ENCODE peak calls at places on chromosomes 3 and 15, in nine cellular contexts. A is ovary, B is suprapubic skin, J is GM12878, T is transverse colon, C is SK-N-SH, M is upper lobe of left lung, S is sigmoid colon, K is HepG2. U is an unnamed sample.

GRCh38 chr3:78879516-78879860 is 888.3 kb downstream of the ROBO1 start:
- DNase-seq in M (no peak), K (no peak), S (no peak), T (no peak), C (no peak), B (no peak), A (no peak), J (no peak), U (no peak)

GRCh38 chr3:73622135-73622534 is 2.6 kb downstream of the PDZRN3 start:
- DNase-seq in B (no peak), J (no peak), K (peak), C (peak), T (peak), S (peak), M (no peak), A (peak), U (no peak)

GRCh38 chr3:127915115-127915936 is at the start of gene KBTBD12:
- DNase-seq in K (no peak), B (no peak), M (peak), C (no peak), J (no peak), A (peak), S (peak), T (peak), U (no peak)

GRCh38 chr3:110199588-110199943 is 862.2 kb upstream of the DPPA4 start:
- DNase-seq in M (peak), T (no peak), C (no peak), J (no peak), A (no peak), S (no peak), K (no peak), B (no peak), U (no peak)

GRCh38 chr3:16790432-16791379 is 94.0 kb upstream of the PLCL2 start:
- DNase-seq in K (no peak), A (no peak), S (no peak), T (no peak), C (no peak), M (no peak), B (no peak), J (no peak), U (no peak)

GRCh38 chr3:125002834-125003368 is 52.9 kb downstream of the HEG1 start:
- DNase-seq in A (no peak), S (no peak), B (no peak), M (no peak), J (no peak), C (no peak), T (no peak), K (no peak), U (no peak)

GRCh38 chr15:91572110-91572509 is 281.4 kb upstream of the SLCO3A1 start:
- DNase-seq in T (no peak), A (no peak), K (no peak), S (no peak), J (no peak), B (no peak), M (peak), C (no peak), U (peak)

GRCh38 chr3:43748179-43748578 is 57.4 kb downstream of the ABHD5 start:
- DNase-seq in S (no peak), M (no peak), K (no peak), J (no peak), B (no peak), C (no peak), A (no peak), T (no peak), U (no peak)

GRCh38 chr15:91936182-91936775 is 82.8 kb downstream of the SLCO3A1 start:
- DNase-seq in C (no peak), S (no peak), M (no peak), B (no peak), T (no peak), J (no peak), A (no peak), K (no peak), U (no peak)

GRCh38 chr3:42052132-42052866 is 38.9 kb upstream of the TRAK1 start:
- DNase-seq in A (no peak), C (no peak), K (no peak), T (no peak), M (no peak), S (peak), J (no peak), B (no peak), U (no peak)

GRCh38 chr3:47000198-47000815 is 20.8 kb downstream of the NBEAL2 start:
- DNase-seq in C (peak), S (no peak), M (no peak), B (no peak), J (no peak), K (no peak), T (no peak), A (no peak), U (no peak)

GRCh38 chr15:31273258-31273941 is 53.2 kb upstream of the KLF13 start:
- DNase-seq in S (peak), A (no peak), M (no peak), K (no peak), J (no peak), B (peak), C (peak), T (no peak), U (no peak)

GRCh38 chr3:180913582-180914404 is 1.3 kb downstream of the FXR1 start:
- DNase-seq in A (no peak), S (no peak), M (no peak), T (no peak), B (no peak), J (no peak), C (no peak), K (no peak), U (no peak)

GRCh38 chr3:30945291-30945690 is 50.8 kb upstream of the GADL1 start:
- DNase-seq in J (no peak), B (no peak), M (no peak), K (no peak), T (no peak), S (no peak), C (no peak), A (no peak), U (no peak)

GRCh38 chr3:14118400-14119165 is 6.1 kb downstream of the CHCHD4 start:
- DNase-seq in C (no peak), M (peak), J (no peak), A (peak), B (no peak), T (no peak), S (no peak), K (peak), U (peak)

GRCh38 chr3:35408882-35409281 is 230.4 kb upstream of the ARPP21 start:
- DNase-seq in B (no peak), S (no peak), T (no peak), A (no peak), M (no peak), K (no peak), C (no peak), J (no peak), U (no peak)

GRCh38 chr3:62318752-62319569 is 54.4 kb downstream of the FEZF2 start:
- DNase-seq in C (peak), A (peak), K (peak), J (no peak), B (peak), S (peak), T (peak), M (peak), U (peak)

GRCh38 chr15:79430901-79431635 is 1.1 kb upstream of the MINAR1 start:
- DNase-seq in C (no peak), K (no peak), T (no peak), A (no peak), B (no peak), J (no peak), M (no peak), S (no peak), U (peak)

GRCh38 chr15:33722005-33722672 is 246.2 kb upstream of the CHRM5 start:
- DNase-seq in C (no peak), M (no peak), S (no peak), B (no peak), A (no peak), K (no peak), J (peak), T (no peak), U (no peak)

GRCh38 chr15:65077981-65078352 is 1.4 kb downstream of the KBTBD13 start:
- DNase-seq in M (peak), S (peak), J (no peak), T (peak), B (no peak), A (peak), K (no peak), C (peak), U (no peak)
- TF ChIP-seq CTCF in M (peak), S (peak), J (peak), T (peak), B (no peak), A (peak), K (peak), C (peak), U (peak)

GRCh38 chr3:45134758-45135521 is 11.2 kb downstream of the CDCP1 start:
- DNase-seq in T (no peak), A (no peak), M (no peak), B (no peak), K (no peak), J (no peak), S (no peak), C (no peak), U (no peak)
- TF ChIP-seq EP300 in T (no peak), A (no peak), M (no peak), B (no peak), K (no peak), J (no peak), S (no peak), C (no peak), U (no peak)

DNA sequence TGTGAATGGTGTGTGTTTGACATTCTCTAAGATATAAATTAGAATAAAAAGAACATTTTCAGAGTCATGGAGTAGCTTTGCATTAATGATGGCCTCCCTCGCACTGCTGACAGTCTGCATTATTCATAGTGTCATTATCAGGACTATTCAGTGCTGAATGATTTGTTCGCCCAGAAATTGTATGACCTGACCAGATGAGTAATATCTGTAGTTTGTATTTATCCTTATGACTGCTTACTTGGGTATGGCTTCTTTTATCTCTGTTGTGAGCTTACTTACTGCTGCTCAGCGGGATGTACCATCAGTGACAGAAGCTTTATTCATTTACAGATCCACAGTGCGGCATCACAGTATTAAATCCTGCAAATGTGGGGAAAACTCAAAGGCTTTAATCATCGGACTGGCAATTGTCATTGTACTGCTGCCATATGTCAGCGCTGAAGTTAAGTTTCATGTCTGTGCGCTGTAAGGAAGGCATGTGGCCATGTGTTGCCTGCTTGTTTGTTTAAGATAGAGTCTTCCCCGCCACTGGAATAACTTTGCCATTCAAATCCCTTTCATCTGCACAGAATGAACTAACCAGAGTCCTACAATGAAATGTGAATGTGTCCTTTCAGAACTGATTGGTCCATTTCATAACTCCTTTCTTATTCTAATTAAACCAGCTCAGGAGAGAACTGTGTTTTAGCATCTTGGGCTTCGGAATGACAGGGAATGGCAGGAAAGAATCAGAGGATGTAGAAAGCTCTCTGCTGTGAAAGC is 262.2 kb downstream of the CHL1 start:
- DNase-seq in M (no peak), S (no peak), T (no peak), B (no peak), A (no peak), C (no peak), J (no peak), K (no peak), U (no peak)
- H3K27ac ChIP-seq in M (no peak), S (no peak), T (no peak), B (no peak), A (no peak), C (no peak), J (no peak), K (no peak), U (no peak)

DNA sequence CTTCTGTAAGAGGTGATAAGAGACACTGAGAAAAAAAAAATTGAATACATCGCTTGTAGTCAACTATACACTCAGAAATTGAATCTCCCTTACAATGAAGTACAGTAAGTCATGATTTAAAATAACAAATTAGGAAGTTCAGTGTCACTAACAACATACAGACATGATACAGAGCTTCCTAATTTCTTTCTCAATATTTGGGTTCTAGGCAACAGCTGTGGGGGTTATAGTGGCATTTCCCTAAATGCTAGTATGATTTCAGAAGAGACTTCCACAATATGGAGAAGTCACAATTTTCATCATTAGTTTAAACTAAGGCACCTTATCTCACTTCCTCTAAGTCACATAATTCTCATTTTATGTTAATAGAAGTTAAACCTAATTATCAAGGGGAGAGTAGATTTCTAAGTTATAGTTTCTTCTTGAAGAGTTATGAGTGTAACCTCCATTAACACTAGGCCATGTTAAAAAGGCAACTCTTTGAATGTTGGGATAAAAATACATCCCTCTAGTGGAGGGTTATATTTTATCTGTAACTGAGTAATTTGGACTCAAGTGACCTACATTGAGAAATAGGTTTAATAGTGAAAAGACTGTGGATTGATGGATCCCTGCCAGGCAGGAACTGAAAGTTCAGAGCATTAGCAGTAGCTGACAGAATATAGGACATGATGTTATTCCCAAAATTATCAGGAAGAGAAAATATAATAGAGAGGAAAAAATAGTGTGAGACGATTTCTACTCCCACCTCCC is 286.0 kb upstream of the SUCLG2 start:
- DNase-seq in B (no peak), T (peak), A (no peak), M (no peak), S (no peak), C (no peak), J (no peak), K (no peak), U (no peak)
- TF ChIP-seq CTCF in B (no peak), T (no peak), A (no peak), M (no peak), S (no peak), C (no peak), J (no peak), K (no peak), U (no peak)

GRCh38 chr3:112308151-112308911 is 14.3 kb upstream of the SLC9C1 start:
- DNase-seq in T (no peak), A (peak), J (no peak), M (peak), K (no peak), C (peak), B (no peak), S (no peak), U (no peak)
- TF ChIP-seq EP300 in T (no peak), A (no peak), J (no peak), M (no peak), K (no peak), C (peak), B (no peak), S (no peak), U (no peak)

DNA sequence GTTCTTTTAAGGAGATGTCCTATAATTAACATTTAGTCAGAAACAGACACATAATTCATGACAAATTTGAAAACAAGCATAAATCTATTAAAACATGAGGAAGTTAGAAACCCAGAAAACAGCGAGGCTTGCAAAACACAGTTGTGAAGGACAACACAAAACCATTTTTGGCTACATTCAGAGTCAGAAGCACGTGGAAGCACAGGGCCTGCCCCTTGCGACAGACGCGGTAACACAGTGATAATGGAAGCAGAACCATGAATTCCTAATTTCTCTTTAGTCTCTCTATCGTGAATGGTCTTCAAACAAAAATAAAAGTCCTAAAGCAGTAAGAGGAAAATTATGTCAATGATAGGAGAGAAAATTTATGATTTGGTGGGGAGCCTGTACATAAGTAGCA is 12.2 kb downstream of the NCEH1 start:
- DNase-seq in J (no peak), S (no peak), M (peak), C (no peak), B (no peak), T (no peak), A (no peak), K (no peak), U (no peak)
- H3K27ac ChIP-seq in J (no peak), S (no peak), M (peak), C (no peak), B (peak), T (peak), A (no peak), K (peak), U (no peak)

DNA sequence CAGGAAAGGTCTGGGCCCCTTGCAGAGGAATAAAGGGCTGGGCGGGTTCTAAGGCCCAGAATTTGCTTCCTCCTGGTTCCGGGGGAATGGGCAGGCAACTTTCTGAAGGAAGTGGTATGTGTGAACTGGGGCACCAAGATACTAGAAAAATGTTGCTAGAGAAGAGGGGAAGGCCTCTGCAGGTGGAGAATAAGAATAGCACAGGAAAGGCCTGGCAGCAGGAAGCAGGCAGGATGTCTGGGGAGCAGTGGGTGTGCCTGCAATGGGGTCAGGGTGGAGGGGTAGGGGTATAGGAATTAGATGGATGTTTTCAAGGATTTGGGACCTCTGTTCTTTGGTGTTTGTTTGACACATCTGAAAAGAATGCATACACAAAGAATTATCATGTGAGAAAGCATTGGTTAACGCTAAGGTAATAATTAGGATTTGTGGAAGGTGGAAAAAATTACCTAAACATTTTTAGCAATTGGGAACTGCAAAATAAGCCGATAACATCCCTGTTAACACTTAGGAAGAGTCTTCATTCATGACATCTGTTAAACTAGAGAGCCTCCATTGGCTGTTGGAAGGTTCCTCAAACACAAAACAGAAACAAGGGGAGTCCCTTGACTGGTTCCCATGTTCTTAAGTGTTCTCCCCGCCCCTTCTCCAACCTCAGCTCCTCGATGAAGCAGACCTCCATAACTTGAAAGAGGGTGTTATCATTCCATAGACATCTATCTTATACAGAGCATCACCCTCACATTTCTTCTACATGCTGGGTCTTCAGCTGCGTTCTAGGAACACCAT is 2.3 kb downstream of the SLC22A13 start:
- DNase-seq in B (no peak), S (no peak), J (no peak), T (no peak), A (no peak), K (no peak), M (no peak), C (no peak), U (peak)
- TF ChIP-seq CTCF in B (no peak), S (no peak), J (no peak), T (no peak), A (no peak), K (no peak), M (no peak), C (no peak), U (no peak)

U was measured in esophagus muscularis mucosa.